ENCODE peak calls at places on chromosomes 13 and 19, in five cellular contexts. J is heart right ventricle, Z is skeletal muscle cell, B is NCI-H1930, M is prostate gland. U is an unnamed sample.

GRCh38 chr19:38452430-38453366 is 19.2 kb downstream of the RYR1 start:
- DNase-seq in Z (no peak), M (no peak), J (no peak), B (peak), U (no peak)

GRCh38 chr13:23180711-23181110 is at the start of gene SGCG:
- DNase-seq in J (peak), B (no peak), Z (no peak), M (no peak), U (no peak)

GRCh38 chr19:1408300-1409203 is 1.2 kb downstream of the DAZAP1 start:
- DNase-seq in M (no peak), B (no peak), J (peak), Z (no peak), U (peak)

GRCh38 chr13:26787961-26788360 is 27.4 kb upstream of the GPR12 start:
- DNase-seq in M (no peak), J (no peak), Z (no peak), B (no peak), U (no peak)

GRCh38 chr13:105763851-105764250 is 771.6 kb downstream of the EFNB2 start:
- DNase-seq in B (no peak), J (no peak), Z (no peak), M (no peak), U (no peak)

GRCh38 chr13:23531446-23531845 is 38.8 kb upstream of the TNFRSF19 start:
- DNase-seq in Z (no peak), J (no peak), B (no peak), M (no peak), U (no peak)

GRCh38 chr19:3186377-3186688 is 603 bp downstream of the NCLN start:
- DNase-seq in B (no peak), J (no peak), Z (no peak), M (no peak), U (peak)

GRCh38 chr19:12611361-12611699 is 610 bp downstream of the ZNF791 start:
- DNase-seq in J (peak), Z (peak), B (peak), M (peak), U (peak)

GRCh38 chr13:69857188-69857821 is 250.3 kb upstream of the ATXN8OS start:
- DNase-seq in Z (no peak), B (peak), M (no peak), J (no peak), U (peak)

GRCh38 chr13:91031508-91031907 is 316.0 kb upstream of the MIR17HG start:
- DNase-seq in Z (no peak), M (no peak), B (no peak), J (no peak), U (no peak)

GRCh38 chr13:106083620-106084350 is 451.7 kb downstream of the EFNB2 start:
- DNase-seq in M (peak), J (peak), Z (no peak), B (no peak), U (peak)

GRCh38 chr19:10007366-10007765 is 2.9 kb downstream of the COL5A3 start:
- DNase-seq in Z (no peak), J (peak), B (no peak), M (no peak), U (no peak)

GRCh38 chr19:47037766-47038165 is 10.7 kb downstream of the TMEM160 start:
- DNase-seq in M (no peak), J (no peak), Z (no peak), B (no peak), U (no peak)

GRCh38 chr19:11422163-11423068 is 3.3 kb upstream of the RGL3 start:
- DNase-seq in B (no peak), Z (no peak), J (peak), M (peak), U (no peak)

GRCh38 chr13:78238911-78239310 is 320.3 kb upstream of the EDNRB start:
- DNase-seq in J (no peak), M (no peak), Z (no peak), B (no peak), U (no peak)

GRCh38 chr19:44623080-44623479 is 9.7 kb downstream of the IGSF23 start:
- DNase-seq in J (no peak), M (no peak), B (no peak), Z (no peak), U (peak)

GRCh38 chr13:110030394-110030928 is 244.1 kb upstream of the IRS2 start:
- DNase-seq in B (no peak), J (no peak), Z (no peak), M (no peak), U (no peak)

GRCh38 chr19:38932425-38933179 is 1.9 kb downstream of the MRPS12 start:
- DNase-seq in M (no peak), B (peak), J (no peak), Z (no peak), U (peak)

GRCh38 chr13:49858183-49858856 is 65.8 kb upstream of the KPNA3 start:
- DNase-seq in Z (peak), B (no peak), M (peak), J (no peak), U (peak)

GRCh38 chr13:75547917-75548316 is 1.7 kb upstream of the UCHL3 start:
- DNase-seq in B (no peak), M (no peak), J (no peak), Z (no peak), U (no peak)

GRCh38 chr13:77180011-77180410 is 146.9 kb downstream of the MYCBP2 start:
- DNase-seq in B (no peak), J (no peak), M (no peak), Z (no peak), U (no peak)

GRCh38 chr19:44879309-44880065 is 11.6 kb upstream of the TOMM40 start:
- DNase-seq in J (no peak), Z (no peak), M (no peak), B (no peak), U (no peak)

GRCh38 chr19:11151181-11151580 is 4.4 kb downstream of the SPC24 start:
- DNase-seq in Z (no peak), B (no peak), J (peak), M (no peak), U (no peak)

GRCh38 chr13:23599083-23599925 is 29.1 kb downstream of the TNFRSF19 start:
- DNase-seq in B (no peak), J (no peak), Z (no peak), M (no peak), U (no peak)

GRCh38 chr13:79631260-79631659 is 150.3 kb downstream of the NDFIP2 start:
- DNase-seq in B (no peak), M (peak), J (peak), Z (peak), U (peak)

GRCh38 chr19:33133438-33134031 is 1.6 kb downstream of the WDR88 start:
- DNase-seq in M (no peak), B (no peak), J (no peak), Z (no peak), U (no peak)